ENCODE peak calls at places on chromosomes 4 and X, in seven cellular contexts. M is OCI-LY7; O is GDM1; I is GM19239; F is stimulated activated CD4-positive, alpha-beta T cell treated with anti-CD3 and anti-CD28 coated beads, Interleukin-4, amount 100 ng/mL, for 1 hour; W is upper lobe of right lung; L is PC-9. J is an unnamed sample.

GRCh38 chr4:81380364-81380853 is 91.3 kb downstream of the RASGEF1B start:
- DNase-seq in M (no peak), O (no peak), I (no peak), F (no peak), W (no peak), L (no peak), J (no peak)

GRCh38 chrX:1274786-1275185 is 6.2 kb downstream of the CSF2RA start:
- DNase-seq in M (peak), O (peak), I (no peak), F (no peak), W (no peak), L (no peak), J (no peak)

GRCh38 chr4:124726269-124726668 is 13.7 kb upstream of the ANKRD50 start:
- DNase-seq in M (no peak), O (no peak), I (no peak), F (no peak), W (no peak), L (no peak), J (no peak)

GRCh38 chr4:81923140-81923539 is 450.7 kb downstream of the HNRNPD start:
- DNase-seq in M (no peak), O (no peak), I (no peak), F (no peak), W (no peak), L (no peak), J (no peak)

GRCh38 chr4:35228318-35228717 is 1016.0 kb downstream of the ARAP2 start:
- DNase-seq in M (no peak), O (no peak), I (no peak), F (no peak), W (no peak), L (no peak), J (no peak)

GRCh38 chr4:8278421-8279287 is 9.1 kb downstream of the HTRA3 start:
- DNase-seq in M (no peak), O (peak), I (no peak), F (no peak), W (peak), L (no peak), J (no peak)

GRCh38 chr4:9679704-9680478 is 101.5 kb upstream of the DRD5 start:
- DNase-seq in M (no peak), O (no peak), I (no peak), F (no peak), W (no peak), L (no peak), J (no peak)

GRCh38 chr4:64266263-64266662 is 143.0 kb downstream of the TECRL start:
- DNase-seq in M (no peak), O (no peak), I (no peak), F (no peak), W (no peak), L (no peak), J (no peak)

GRCh38 chrX:136192839-136193414 is 45.6 kb downstream of the FHL1 start:
- DNase-seq in M (no peak), O (no peak), I (no peak), F (no peak), W (no peak), L (no peak), J (no peak)

GRCh38 chrX:16797358-16797757 is 11.1 kb downstream of the TXLNG start:
- DNase-seq in M (no peak), O (no peak), I (no peak), F (no peak), W (no peak), L (no peak), J (no peak)

GRCh38 chr4:5467111-5467510 is 241.2 kb downstream of the EVC2 start:
- DNase-seq in M (no peak), O (no peak), I (no peak), F (no peak), W (no peak), L (no peak), J (no peak)

GRCh38 chr4:4386736-4387392 is at the start of gene NSG1:
- DNase-seq in M (peak), O (no peak), I (no peak), F (peak), W (no peak), L (no peak), J (no peak)

GRCh38 chr4:54439831-54440243 is 210.7 kb downstream of the PDGFRA start:
- DNase-seq in M (peak), O (peak), I (no peak), F (no peak), W (peak), L (no peak), J (peak)

GRCh38 chr4:89800527-89801103 is 36.3 kb downstream of the SNCA start:
- DNase-seq in M (no peak), O (no peak), I (no peak), F (no peak), W (no peak), L (no peak), J (no peak)

GRCh38 chrX:123851010-123851409 is 8.8 kb upstream of the XIAP start:
- DNase-seq in M (no peak), O (no peak), I (no peak), F (no peak), W (no peak), L (no peak), J (no peak)

GRCh38 chr4:1563241-1563640 is 120.9 kb downstream of the FAM53A start:
- DNase-seq in M (no peak), O (no peak), I (no peak), F (no peak), W (no peak), L (no peak), J (no peak)

GRCh38 chrX:148466292-148466691 is 34.1 kb upstream of the AFF2 start:
- DNase-seq in M (no peak), O (no peak), I (no peak), F (no peak), W (no peak), L (no peak), J (no peak)

GRCh38 chr4:94603170-94603747 is 151.5 kb downstream of the PDLIM5 start:
- DNase-seq in M (no peak), O (no peak), I (no peak), F (no peak), W (no peak), L (no peak), J (no peak)

GRCh38 chrX:53031380-53031779 is 17.2 kb upstream of the GPR173 start:
- DNase-seq in M (no peak), O (no peak), I (no peak), F (no peak), W (no peak), L (no peak), J (no peak)

GRCh38 chr4:154467886-154468285 is 23.7 kb downstream of the DCHS2 start:
- DNase-seq in M (no peak), O (no peak), I (no peak), F (no peak), W (no peak), L (no peak), J (no peak)

GRCh38 chr4:55635760-55636621 is at the start of gene NMU:
- DNase-seq in M (no peak), O (no peak), I (no peak), F (peak), W (peak), L (peak), J (no peak)

GRCh38 chrX:2614911-2615310 is 76.2 kb upstream of the CD99 start:
- DNase-seq in M (no peak), O (no peak), I (no peak), F (no peak), W (no peak), L (no peak), J (no peak)

GRCh38 chr4:140110542-140110941 is 43.4 kb downstream of the MAML3 start:
- DNase-seq in M (no peak), O (no peak), I (no peak), F (no peak), W (no peak), L (no peak), J (no peak)

GRCh38 chr4:40227284-40227683 is 30.5 kb downstream of the RHOH start:
- DNase-seq in M (no peak), O (peak), I (no peak), F (peak), W (no peak), L (no peak), J (no peak)

GRCh38 chr4:78059524-78059889 is 2.4 kb downstream of the FRAS1 start:
- DNase-seq in M (peak), O (no peak), I (no peak), F (no peak), W (no peak), L (peak), J (peak)

GRCh38 chr4:34181311-34181808 is 2063.0 kb downstream of the ARAP2 start:
- DNase-seq in M (no peak), O (no peak), I (no peak), F (no peak), W (no peak), L (peak), J (no peak)

GRCh38 chrX:22660756-22661155 is 339.0 kb upstream of the DDX53 start:
- DNase-seq in M (no peak), O (no peak), I (no peak), F (no peak), W (no peak), L (no peak), J (no peak)

GRCh38 chr4:160836431-160836830 is 1327.4 kb downstream of the FSTL5 start:
- DNase-seq in M (no peak), O (no peak), I (no peak), F (no peak), W (no peak), L (no peak), J (no peak)

GRCh38 chr4:86664959-86665358 is 70.8 kb downstream of the PTPN13 start:
- DNase-seq in M (no peak), O (no peak), I (no peak), F (no peak), W (no peak), L (no peak), J (no peak)

GRCh38 chrX:101462892-101463291 is 22.4 kb upstream of the ARMCX4 start:
- DNase-seq in M (peak), O (no peak), I (no peak), F (no peak), W (no peak), L (no peak), J (no peak)

GRCh38 chrX:25754399-25754798 is 383.7 kb upstream of the MAGEB18 start:
- DNase-seq in M (no peak), O (no peak), I (no peak), F (no peak), W (no peak), L (no peak), J (no peak)

GRCh38 chrX:38513087-38513742 is 48.1 kb upstream of the TSPAN7 start:
- DNase-seq in M (no peak), O (no peak), I (no peak), F (no peak), W (no peak), L (no peak), J (no peak)

GRCh38 chr4:134952305-134952704 is 750.7 kb upstream of the PABPC4L start:
- DNase-seq in M (no peak), O (no peak), I (no peak), F (no peak), W (peak), L (no peak), J (no peak)

GRCh38 chr4:72112514-72113156 is 80.8 kb downstream of the NPFFR2 start:
- DNase-seq in M (no peak), O (no peak), I (peak), F (no peak), W (no peak), L (no peak), J (no peak)

GRCh38 chrX:153226344-153227190 is 47.5 kb downstream of the MAGEA1 start:
- DNase-seq in M (no peak), O (no peak), I (no peak), F (no peak), W (peak), L (peak), J (no peak)

GRCh38 chr4:83644677-83645639 is 109.0 kb downstream of the GPAT3 start:
- DNase-seq in M (peak), O (peak), I (peak), F (no peak), W (no peak), L (peak), J (no peak)

J was measured in nucleus accumbens.